ENCODE peak calls at places on chromosomes 13 and 19, in four cellular contexts. B, C, Z and J are unnamed samples.

GRCh38 chr13:29284726-29285125 is 310.8 kb downstream of the SLC7A1 start:
- DNase-seq in C (no peak), Z (no peak), B (peak; percentile 4), J (no peak)

GRCh38 chr13:110897024-110897423 is 17.8 kb downstream of the ANKRD10 start:
- DNase-seq in C (no peak), Z (no peak), B (no peak), J (no peak)

GRCh38 chr13:50613356-50613831 is 230.1 kb downstream of the DLEU7 start:
- DNase-seq in Z (no peak), C (no peak), B (peak; percentile 31), J (no peak)

GRCh38 chr13:91242652-91243051 is 104.8 kb upstream of the MIR17HG start:
- DNase-seq in B (no peak), C (no peak), Z (no peak), J (no peak)

GRCh38 chr19:37197768-37198167 is 12.6 kb downstream of the ZNF585B start:
- DNase-seq in C (no peak), Z (no peak), B (no peak), J (no peak)

GRCh38 chr19:5958074-5958850 is 19.7 kb downstream of the RANBP3 start:
- DNase-seq in C (no peak), B (no peak), Z (no peak), J (no peak)

GRCh38 chr13:71603255-71603654 is 263.7 kb downstream of the DACH1 start:
- DNase-seq in C (no peak), Z (no peak), B (no peak), J (no peak)

GRCh38 chr13:111153977-111154332 is 38.8 kb downstream of the ARHGEF7 start:
- DNase-seq in B (no peak), C (no peak), Z (no peak), J (no peak)

GRCh38 chr13:79659161-79659560 is 178.2 kb downstream of the NDFIP2 start:
- DNase-seq in B (no peak), Z (no peak), C (no peak), J (peak; percentile 24)

GRCh38 chr13:95083758-95084157 is 217.5 kb downstream of the ABCC4 start:
- DNase-seq in Z (no peak), B (peak; percentile 84), C (no peak), J (peak; percentile 64)

GRCh38 chr13:98875146-98875729 is 102.6 kb downstream of the DOCK9 start:
- DNase-seq in Z (no peak), B (no peak), C (no peak), J (no peak)

GRCh38 chr13:51453308-51453958 is 597 bp upstream of the INTS6 start:
- DNase-seq in C (peak; percentile 79), Z (no peak), B (peak; percentile 87), J (no peak)

GRCh38 chr13:104584481-104584880 is 1518.3 kb upstream of the SLC10A2 start:
- DNase-seq in Z (no peak), B (no peak), C (no peak), J (no peak)

GRCh38 chr13:113186061-113186900 is 22.2 kb downstream of the PCID2 start:
- DNase-seq in Z (no peak), B (no peak), C (no peak), J (no peak)

GRCh38 chr19:47625650-47626049 is 16.7 kb downstream of the BICRA start:
- DNase-seq in Z (no peak), B (no peak), C (no peak), J (no peak)
- H3K27ac ChIP-seq in Z (peak overlapping the region; percentile 5), B (no peak overlapping the region), C (peak overlapping the region; percentile 77), J (no peak overlapping the region)

GRCh38 chr13:49527123-49527522 is 31.4 kb downstream of the PHF11 start:
- DNase-seq in B (no peak), C (no peak), Z (no peak), J (no peak)

GRCh38 chr13:49517461-49517860 is 21.7 kb downstream of the PHF11 start:
- DNase-seq in B (no peak), C (no peak), Z (peak; percentile 18), J (no peak)

GRCh38 chr13:49516467-49516866 is 20.7 kb downstream of the PHF11 start:
- DNase-seq in C (no peak), B (no peak), Z (no peak), J (no peak)

GRCh38 chr13:49524740-49525501 is 29.2 kb downstream of the PHF11 start:
- DNase-seq in Z (no peak), C (no peak), B (no peak), J (no peak)

GRCh38 chr13:49521216-49521615 is 25.5 kb downstream of the PHF11 start:
- DNase-seq in B (no peak), C (no peak), Z (no peak), J (no peak)
- H3K27ac ChIP-seq in B (no peak overlapping the region), C (no peak overlapping the region), Z (no peak overlapping the region), J (no peak overlapping the region)

GRCh38 chr19:51030631-51031030 is 4.2 kb downstream of the KLK12 start:
- DNase-seq in B (no peak), C (no peak), Z (no peak), J (no peak)
- H3K27ac ChIP-seq in B (no peak overlapping the region), C (no peak overlapping the region), Z (no peak overlapping the region), J (no peak overlapping the region)

DNA sequence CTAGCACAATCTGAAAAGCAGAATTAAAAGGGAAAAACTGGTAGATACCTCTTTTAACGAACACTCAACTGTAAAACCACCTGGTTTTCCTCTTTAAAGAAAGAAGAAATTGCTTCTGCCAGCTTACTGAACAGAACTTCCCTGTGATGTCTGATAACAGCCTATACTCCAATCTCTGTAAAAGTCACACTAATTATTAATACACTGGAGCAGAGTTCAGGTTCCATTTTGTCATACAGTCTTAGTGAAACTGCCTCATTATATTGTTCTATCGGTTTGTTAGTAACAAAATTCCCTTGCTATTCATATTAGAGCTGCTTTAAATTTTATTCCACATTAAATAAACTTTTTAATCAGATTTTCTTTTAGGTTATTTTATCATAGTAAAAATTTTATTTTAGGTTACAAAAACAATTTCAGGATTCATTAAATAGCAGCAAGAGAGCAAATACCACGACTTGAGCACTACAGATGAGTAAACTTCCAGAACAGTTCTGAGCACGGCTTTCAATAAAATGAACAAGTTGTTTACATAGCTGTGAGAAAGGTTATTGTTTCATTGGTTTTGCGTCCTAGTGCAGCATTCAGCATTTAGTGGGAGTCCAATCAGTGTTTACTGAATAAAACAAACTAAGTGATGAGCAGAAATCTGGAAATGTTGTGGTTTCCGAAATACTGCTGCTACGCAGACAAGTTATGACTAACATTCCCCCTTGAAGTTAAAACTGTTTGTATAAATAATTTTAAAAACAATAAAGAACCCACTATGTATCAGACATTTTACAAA is 251.3 kb upstream of the STARD13 start:
- DNase-seq in Z (no peak), B (peak; percentile 25), C (no peak), J (no peak)
- H3K27ac ChIP-seq in Z (peak overlapping the region; percentile 56), B (peak overlapping the region; percentile 9), C (peak overlapping the region; percentile 28), J (no peak overlapping the region)

DNA sequence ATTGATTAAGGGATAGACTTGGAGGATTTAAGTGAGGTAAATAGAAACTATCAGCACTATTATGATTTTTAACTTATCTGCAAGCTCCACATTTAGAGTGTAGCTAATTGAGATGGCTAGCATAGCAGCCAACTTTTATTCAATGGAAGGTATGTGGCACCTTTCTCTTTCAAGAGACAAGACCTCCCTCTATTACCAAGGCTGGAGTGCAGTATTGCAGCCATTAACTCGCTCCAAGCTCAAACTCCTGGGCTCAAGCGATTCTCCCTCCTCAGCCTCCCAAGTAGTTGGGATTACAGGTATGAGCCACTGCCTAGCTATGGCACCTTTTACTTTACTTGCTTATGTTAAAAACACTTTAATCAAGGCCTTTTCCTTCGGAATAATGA is 8.2 kb downstream of the TPT1 start:
- DNase-seq in C (no peak), B (no peak), Z (no peak), J (no peak)
- H3K27ac ChIP-seq in C (peak overlapping the region; percentile 36), B (peak overlapping the region; percentile 73), Z (no peak overlapping the region), J (peak overlapping the region; percentile 99)

DNA sequence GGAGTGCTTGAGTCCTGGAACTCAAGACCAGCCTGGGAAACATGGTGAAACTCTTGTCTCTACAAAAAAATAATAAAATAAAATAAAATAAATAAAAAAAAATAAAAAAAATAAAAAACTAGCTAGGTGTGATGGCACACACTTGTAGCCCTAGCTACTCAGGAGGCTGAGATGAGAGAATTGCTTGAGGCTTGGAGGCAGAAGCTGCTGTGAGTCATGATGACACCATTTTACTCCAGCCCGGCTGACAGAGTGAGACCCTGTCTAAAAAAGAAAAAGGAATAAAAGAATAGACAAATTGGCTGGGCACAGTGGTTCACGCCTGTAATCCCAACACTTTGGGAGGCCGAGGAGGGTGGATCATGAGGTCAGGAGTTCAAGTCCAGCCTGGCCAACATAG is 1168.9 kb downstream of the SLITRK5 start:
- DNase-seq in Z (no peak), C (no peak), B (no peak), J (no peak)
- H3K27ac ChIP-seq in Z (no peak overlapping the region), C (no peak overlapping the region), B (no peak overlapping the region), J (no peak overlapping the region)

DNA sequence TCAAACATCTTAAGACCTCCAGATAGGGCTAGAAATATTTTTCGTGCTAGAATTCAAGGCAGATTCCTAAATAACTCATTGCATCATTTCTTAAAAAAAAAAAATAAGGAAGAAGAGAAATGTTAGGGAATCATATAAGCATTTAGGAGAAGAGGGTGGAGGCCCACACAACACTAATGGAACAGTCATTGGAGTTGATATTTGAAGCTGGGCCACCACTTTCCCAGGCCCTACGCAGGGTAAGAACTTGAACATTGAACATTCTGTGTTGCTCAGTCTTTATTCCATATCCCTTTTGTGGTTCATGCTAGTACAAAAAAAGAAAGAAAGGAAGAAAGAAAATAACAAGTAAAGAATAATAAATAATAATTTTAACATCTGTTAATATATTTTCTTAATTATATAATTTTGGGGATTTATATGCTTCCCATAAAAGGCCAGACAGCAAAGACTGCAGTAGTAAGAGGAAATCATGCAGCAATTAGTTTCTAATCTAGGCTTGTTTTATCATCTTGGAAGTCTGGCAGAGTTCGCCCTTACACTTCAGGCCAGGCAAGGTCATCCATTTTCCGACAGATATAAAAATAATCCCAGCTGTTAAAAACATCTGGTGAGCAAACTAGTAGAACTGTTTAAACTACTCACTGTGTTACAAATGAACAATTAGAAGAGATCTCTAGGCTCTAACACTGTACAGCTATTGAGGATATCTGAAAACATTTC is 127.7 kb downstream of the FRY start:
- DNase-seq in Z (no peak), C (no peak), B (no peak), J (no peak)
- H3K27ac ChIP-seq in Z (no peak overlapping the region), C (no peak overlapping the region), B (no peak overlapping the region), J (no peak overlapping the region)

DNA sequence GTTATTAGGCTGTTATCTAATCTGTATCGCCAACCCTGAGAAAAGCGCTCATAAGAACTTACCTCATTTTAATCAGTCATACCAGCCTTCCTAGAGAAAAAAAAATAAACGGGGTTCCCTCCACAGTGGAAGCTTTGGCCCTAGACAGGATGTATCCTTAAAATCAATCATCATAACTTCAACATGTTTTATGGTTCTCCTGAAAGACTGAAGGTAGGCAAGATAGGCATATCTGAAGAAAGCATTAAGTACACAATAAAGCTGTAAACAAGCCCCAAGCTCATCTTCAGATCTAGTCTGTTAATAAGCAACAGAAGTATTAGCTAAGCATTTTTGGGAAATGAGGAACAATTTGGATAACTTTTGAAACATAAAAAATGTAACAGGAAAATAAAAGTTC is 18.7 kb upstream of the SERP2 start:
- DNase-seq in C (no peak), B (no peak), Z (no peak), J (no peak)
- H3K27ac ChIP-seq in C (no peak overlapping the region), B (no peak overlapping the region), Z (no peak overlapping the region), J (no peak overlapping the region)